ENCODE peak calls at places on chromosomes 1 and 21, in five cellular contexts. One of them, this sample, is unnamed.

GRCh38 chr1:221470000-221470698 is 271.7 kb downstream of the DUSP10 start:
- DNase-seq in GM23248: no peak
- DNase-seq in SJSA1: no peak
- DNase-seq in AG04449: no peak
- DNase-seq in ovary: no peak
- DNase-seq in this sample: no peak

GRCh38 chr1:93810316-93810715 is 68.7 kb downstream of the DNTTIP2 start:
- DNase-seq in AG04449: no peak
- DNase-seq in GM23248: peak
- DNase-seq in ovary: no peak
- DNase-seq in SJSA1: no peak
- DNase-seq in this sample: no peak

GRCh38 chr1:50978852-50979781 is 9.1 kb downstream of the CDKN2C start:
- DNase-seq in SJSA1: peak
- DNase-seq in ovary: no peak
- DNase-seq in GM23248: no peak
- DNase-seq in AG04449: no peak
- DNase-seq in this sample: no peak

GRCh38 chr1:224340711-224341384 is 10.9 kb upstream of the NVL start:
- DNase-seq in ovary: no peak
- DNase-seq in GM23248: peak
- DNase-seq in SJSA1: peak
- DNase-seq in AG04449: no peak
- DNase-seq in this sample: peak

GRCh38 chr21:23949493-23949892 is 1657.8 kb downstream of the MRPL39 start:
- DNase-seq in GM23248: no peak
- DNase-seq in SJSA1: no peak
- DNase-seq in AG04449: no peak
- DNase-seq in ovary: no peak
- DNase-seq in this sample: no peak

GRCh38 chr1:202599669-202600431 is 110.4 kb downstream of the SYT2 start:
- DNase-seq in ovary: peak
- DNase-seq in GM23248: peak
- DNase-seq in SJSA1: peak
- DNase-seq in AG04449: no peak
- DNase-seq in this sample: peak

GRCh38 chr1:221840511-221841243 is 98.8 kb upstream of the DUSP10 start:
- DNase-seq in SJSA1: no peak
- DNase-seq in AG04449: no peak
- DNase-seq in GM23248: peak
- DNase-seq in ovary: no peak
- DNase-seq in this sample: no peak

GRCh38 chr1:33118274-33118673 is 37.3 kb downstream of the AZIN2 start:
- DNase-seq in SJSA1: no peak
- DNase-seq in ovary: no peak
- DNase-seq in GM23248: no peak
- DNase-seq in AG04449: no peak
- DNase-seq in this sample: no peak

GRCh38 chr1:203860396-203860951 is 925 bp upstream of the SNRPE start:
- DNase-seq in SJSA1: peak
- DNase-seq in ovary: peak
- DNase-seq in GM23248: peak
- DNase-seq in AG04449: no peak
- DNase-seq in this sample: peak

GRCh38 chr1:74946389-74946788 is 187.8 kb upstream of the LHX8 start:
- DNase-seq in GM23248: no peak
- DNase-seq in SJSA1: no peak
- DNase-seq in AG04449: no peak
- DNase-seq in ovary: no peak
- DNase-seq in this sample: no peak

GRCh38 chr1:26721669-26722355 is 26.0 kb downstream of the ARID1A start:
- DNase-seq in SJSA1: peak
- DNase-seq in AG04449: no peak
- DNase-seq in ovary: no peak
- DNase-seq in GM23248: no peak
- DNase-seq in this sample: no peak

GRCh38 chr1:154772611-154773515 is 97.2 kb downstream of the KCNN3 start:
- DNase-seq in GM23248: no peak
- DNase-seq in SJSA1: no peak
- DNase-seq in AG04449: no peak
- DNase-seq in ovary: no peak
- DNase-seq in this sample: peak

GRCh38 chr1:9326596-9326995 is 33.9 kb downstream of the SPSB1 start:
- DNase-seq in AG04449: peak
- DNase-seq in GM23248: peak
- DNase-seq in SJSA1: no peak
- DNase-seq in ovary: peak
- DNase-seq in this sample: no peak

GRCh38 chr1:159054427-159054826 is 22.1 kb downstream of the AIM2 start:
- DNase-seq in GM23248: peak
- DNase-seq in SJSA1: no peak
- DNase-seq in ovary: no peak
- DNase-seq in AG04449: no peak
- DNase-seq in this sample: no peak

GRCh38 chr1:32501865-32502264 is 37.0 kb downstream of the ZBTB8B start:
- DNase-seq in AG04449: no peak
- DNase-seq in GM23248: no peak
- DNase-seq in ovary: peak
- DNase-seq in SJSA1: no peak
- DNase-seq in this sample: no peak

GRCh38 chr1:215064327-215064726 is 18.2 kb upstream of the KCNK2 start:
- DNase-seq in SJSA1: no peak
- DNase-seq in ovary: no peak
- DNase-seq in GM23248: no peak
- DNase-seq in AG04449: no peak
- DNase-seq in this sample: no peak

GRCh38 chr1:54314691-54315455 is 91.3 kb downstream of the SSBP3 start:
- DNase-seq in GM23248: no peak
- DNase-seq in SJSA1: no peak
- DNase-seq in AG04449: no peak
- DNase-seq in ovary: no peak
- DNase-seq in this sample: no peak

GRCh38 chr1:3562712-3563111 is 48.6 kb downstream of the MEGF6 start:
- DNase-seq in GM23248: no peak
- DNase-seq in AG04449: no peak
- DNase-seq in SJSA1: no peak
- DNase-seq in ovary: no peak
- DNase-seq in this sample: no peak

GRCh38 chr1:27349784-27350672 is 8.2 kb downstream of the SYTL1 start:
- DNase-seq in ovary: peak
- DNase-seq in SJSA1: peak
- DNase-seq in AG04449: no peak
- DNase-seq in GM23248: peak
- DNase-seq in this sample: peak

GRCh38 chr1:247357781-247358211 is 26.1 kb upstream of the ZNF496 start:
- DNase-seq in AG04449: no peak
- DNase-seq in GM23248: peak
- DNase-seq in ovary: no peak
- DNase-seq in SJSA1: no peak
- DNase-seq in this sample: no peak

GRCh38 chr1:40045182-40045581 is 4.7 kb downstream of the CAP1 start:
- DNase-seq in AG04449: no peak
- DNase-seq in ovary: no peak
- DNase-seq in GM23248: peak
- DNase-seq in SJSA1: no peak
- DNase-seq in this sample: no peak

GRCh38 chr1:228823200-228823599 is 87.9 kb downstream of the RHOU start:
- DNase-seq in GM23248: no peak
- DNase-seq in ovary: no peak
- DNase-seq in SJSA1: no peak
- DNase-seq in AG04449: no peak
- DNase-seq in this sample: no peak

GRCh38 chr1:3011631-3012510 is 9.4 kb upstream of the ACTRT2 start:
- DNase-seq in SJSA1: no peak
- DNase-seq in ovary: no peak
- DNase-seq in AG04449: no peak
- DNase-seq in GM23248: peak
- DNase-seq in this sample: no peak

GRCh38 chr1:221497051-221497450 is 244.8 kb downstream of the DUSP10 start:
- DNase-seq in GM23248: no peak
- DNase-seq in ovary: no peak
- DNase-seq in AG04449: no peak
- DNase-seq in SJSA1: no peak
- DNase-seq in this sample: no peak

GRCh38 chr1:18820791-18821641 is 38.4 kb downstream of the TAS1R2 start:
- DNase-seq in ovary: peak
- DNase-seq in SJSA1: peak
- DNase-seq in GM23248: peak
- DNase-seq in AG04449: no peak
- DNase-seq in this sample: peak

GRCh38 chr1:179706339-179706941 is 36.7 kb upstream of the FAM163A start:
- DNase-seq in GM23248: peak
- DNase-seq in SJSA1: peak
- DNase-seq in AG04449: no peak
- DNase-seq in ovary: peak
- DNase-seq in this sample: peak

This sample was measured in H9.